ENCODE peak calls at places on chromosomes 16 and 17, in four cellular contexts. F is stimulated activated CD4-positive, alpha-beta T cell treated with anti-CD3 and anti-CD28 coated beads, Interleukin-1b, Interleukin-23, amount 100 ng/mL, for 1 hour; Z is HuH-7; C is NCI-H2029. M is an unnamed sample.

GRCh38 chr16:12323007-12323699 is 346.6 kb downstream of the SNX29 start:
- DNase-seq in Z (no peak), F (no peak), C (no peak), M (no peak)

GRCh38 chr17:51852603-51853002 is 305.9 kb downstream of the CA10 start:
- DNase-seq in C (no peak), F (no peak), Z (no peak), M (no peak)

GRCh38 chr17:28741358-28742349 is 2.2 kb upstream of the TRAF4 start:
- DNase-seq in Z (no peak), F (no peak), C (no peak), M (no peak)

GRCh38 chr17:35467824-35468223 is 19.3 kb upstream of the SLFN13 start:
- DNase-seq in F (no peak), C (no peak), Z (no peak), M (no peak)

GRCh38 chr17:64420143-64420670 is 28.7 kb upstream of the MILR1 start:
- DNase-seq in C (peak), F (no peak), Z (peak), M (peak)

GRCh38 chr17:36525888-36526287 is 8.8 kb downstream of the MYO19 start:
- DNase-seq in Z (no peak), C (no peak), F (no peak), M (no peak)

GRCh38 chr16:678858-679807 is 1.1 kb upstream of the STUB1 start:
- DNase-seq in Z (no peak), C (peak), F (no peak), M (peak)

GRCh38 chr16:69712914-69713581 is 13.3 kb downstream of the NQO1 start:
- DNase-seq in F (no peak), Z (no peak), C (no peak), M (no peak)

GRCh38 chr16:49492896-49493620 is 119.5 kb downstream of the C16orf78 start:
- DNase-seq in C (no peak), Z (no peak), F (no peak), M (no peak)

GRCh38 chr16:3087836-3088235 is 11.3 kb downstream of the ZSCAN10 start:
- DNase-seq in C (no peak), F (no peak), Z (no peak), M (no peak)

GRCh38 chr17:48134912-48135480 is 27.4 kb downstream of the SNX11 start:
- DNase-seq in F (no peak), Z (peak), C (no peak), M (no peak)

GRCh38 chr17:1412185-1413110 is 12.4 kb upstream of the YWHAE start:
- DNase-seq in Z (no peak), C (no peak), F (no peak), M (no peak)

GRCh38 chr17:2137342-2138098 is 82.6 kb downstream of the HIC1 start:
- DNase-seq in C (no peak), Z (no peak), F (no peak), M (no peak)

GRCh38 chr16:57147381-57148191 is 38.3 kb downstream of the PSME3IP1 start:
- DNase-seq in C (no peak), F (no peak), Z (no peak), M (no peak)

GRCh38 chr16:54098247-54098646 is 188.3 kb downstream of the IRX3 start:
- DNase-seq in C (peak), Z (no peak), F (no peak), M (no peak)

GRCh38 chr16:30782486-30783279 is 4.3 kb downstream of the ZNF629 start:
- DNase-seq in Z (no peak), F (no peak), C (no peak), M (no peak)

GRCh38 chr16:24729967-24730815 is 740 bp downstream of the TNRC6A start:
- DNase-seq in Z (peak), C (no peak), F (peak), M (no peak)

GRCh38 chr16:11871193-11871592 is 19.9 kb upstream of the RSL1D1 start:
- DNase-seq in F (no peak), C (no peak), Z (no peak), M (no peak)

GRCh38 chr16:65510850-65511249 is 389.0 kb upstream of the CDH11 start:
- DNase-seq in Z (no peak), F (no peak), C (no peak), M (no peak)

GRCh38 chr17:30263552-30264333 is 28.0 kb downstream of the BLMH start:
- DNase-seq in C (no peak), Z (no peak), F (no peak), M (no peak)

GRCh38 chr16:87963400-87963799 is 12.2 kb downstream of the BANP start:
- DNase-seq in C (no peak), F (peak), Z (no peak), M (no peak)

GRCh38 chr16:31080035-31080629 is 5.9 kb downstream of the ZNF646 start:
- DNase-seq in F (no peak), Z (no peak), C (no peak), M (no peak)

GRCh38 chr16:74725641-74726040 is 25.0 kb upstream of the MLKL start:
- DNase-seq in Z (no peak), F (no peak), C (no peak), M (no peak)

GRCh38 chr17:40910441-40910841 is 25.4 kb upstream of the KRT20 start:
- DNase-seq in F (no peak), C (no peak), Z (no peak), M (no peak)

GRCh38 chr16:10992797-10993196 is 48.4 kb downstream of the CLEC16A start:
- DNase-seq in C (no peak), F (no peak), Z (no peak), M (no peak)

GRCh38 chr16:77840623-77841274 is 52.4 kb downstream of the VAT1L start:
- DNase-seq in C (no peak), Z (no peak), F (no peak), M (no peak)

GRCh38 chr16:29030086-29030840 is 45.4 kb downstream of the LAT start:
- DNase-seq in F (no peak), C (no peak), Z (no peak), M (no peak)

GRCh38 chr16:57735755-57736418 is at the start of gene KATNB1:
- DNase-seq in F (no peak), Z (no peak), C (no peak), M (no peak)

GRCh38 chr16:86038923-86039310 is 140.0 kb downstream of the IRF8 start:
- DNase-seq in Z (no peak), C (no peak), F (no peak), M (no peak)

GRCh38 chr16:68533937-68534336 is 5.2 kb upstream of the ZFP90 start:
- DNase-seq in C (no peak), Z (no peak), F (no peak), M (no peak)

GRCh38 chr16:64094170-64094960 is 1027.5 kb downstream of the CDH11 start:
- DNase-seq in F (no peak), C (no peak), Z (no peak), M (no peak)

GRCh38 chr17:78412403-78412802 is 34.0 kb downstream of the PGS1 start:
- DNase-seq in F (no peak), C (peak), Z (peak), M (no peak)

GRCh38 chr16:80997139-80997798 is 9.4 kb downstream of the CMC2 start:
- DNase-seq in C (no peak), F (no peak), Z (peak), M (no peak)